ENCODE peak calls at places on chromosome X, in eight cellular contexts. L, N, P, Z, K, G, J and O are unnamed samples. For H3K4me1 and H3K36me3, the result is how much of the 10 kb centered on the place peaks cover.

GRCh38 chrX:143058096-143058495 is 32.4 kb downstream of the SPANXN4 start:
- DNase-seq in P (no peak), K (no peak), G (no peak), N (no peak), Z (no peak), J (no peak), L (no peak), O (no peak)

GRCh38 chrX:3939967-3940610 is 226.6 kb upstream of the PRKX start:
- DNase-seq in P (no peak), L (peak), N (peak), G (no peak), Z (peak), K (no peak), J (no peak), O (no peak)

GRCh38 chrX:152847281-152847680 is 16.4 kb downstream of the NSDHL start:
- DNase-seq in P (no peak), J (no peak), N (no peak), L (no peak), G (no peak), Z (no peak), K (no peak), O (no peak)

GRCh38 chrX:9913041-9913440 is 54.1 kb upstream of the CLDN34 start:
- DNase-seq in N (no peak), J (no peak), Z (peak), P (no peak), L (peak), G (no peak), K (no peak), O (no peak)

GRCh38 chrX:9137152-9137551 is 103.2 kb upstream of the FAM9B start:
- DNase-seq in K (no peak), J (no peak), G (no peak), Z (no peak), P (no peak), N (no peak), L (no peak), O (no peak)

GRCh38 chrX:129755779-129756650 is 17.2 kb downstream of the XPNPEP2 start:
- DNase-seq in K (peak), N (peak), J (no peak), P (no peak), G (no peak), Z (no peak), L (no peak), O (no peak)

GRCh38 chrX:133897593-133898163 is 87.7 kb downstream of the GPC3 start:
- DNase-seq in Z (no peak), L (no peak), P (no peak), N (no peak), K (no peak), J (no peak), G (no peak), O (no peak)

GRCh38 chrX:46710425-46710824 is 48.5 kb downstream of the SLC9A7 start:
- DNase-seq in N (no peak), P (no peak), K (no peak), Z (peak), J (no peak), G (no peak), L (peak), O (no peak)

GRCh38 chrX:143571521-143571920 is 54.2 kb upstream of the SPANXN3 start:
- DNase-seq in L (no peak), G (no peak), J (no peak), N (no peak), P (no peak), K (no peak), Z (no peak), O (no peak)

GRCh38 chrX:80423744-80424143 is 3.5 kb downstream of the TENT5D start:
- DNase-seq in G (no peak), Z (no peak), K (no peak), J (no peak), P (no peak), N (no peak), L (no peak), O (no peak)

GRCh38 chrX:80420147-80420546 is at the start of gene TENT5D:
- DNase-seq in J (no peak), P (no peak), L (no peak), N (no peak), Z (no peak), G (no peak), K (no peak), O (no peak)

DNA sequence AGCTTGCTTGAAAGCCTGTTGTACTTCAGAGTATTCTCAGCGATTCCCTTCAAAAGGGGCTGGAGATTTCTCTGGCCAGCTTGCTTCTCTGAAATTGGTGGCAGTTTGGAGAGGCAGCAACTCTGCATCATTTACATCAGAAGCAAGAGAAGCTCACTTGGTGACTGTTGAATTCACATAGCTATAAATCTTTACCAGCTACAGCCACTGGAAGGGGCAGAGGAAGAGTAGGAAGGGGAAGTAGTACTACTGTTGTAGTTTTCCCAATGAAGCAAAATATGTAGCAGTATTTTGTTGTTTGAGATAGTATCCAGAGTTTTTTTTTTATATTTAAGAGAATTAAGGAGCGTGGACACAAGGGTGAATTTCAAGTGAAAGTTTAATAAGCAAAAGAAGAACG is 2.8 kb downstream of the TENT5D start:
- DNase-seq in J (no peak), N (no peak), G (no peak), L (no peak), P (no peak), Z (no peak), K (no peak), O (no peak)
- H3K4me3 ChIP-seq in J (no peak), N (no peak), G (no peak), L (no peak), P (no peak), Z (no peak), K (no peak), O (no peak)

GRCh38 chrX:2712890-2713860 is 22.1 kb downstream of the CD99 start:
- DNase-seq in P (no peak), K (peak), Z (no peak), J (no peak), L (no peak), N (no peak), G (no peak), O (no peak)

GRCh38 chrX:2710041-2710471 is 19.0 kb downstream of the CD99 start:
- DNase-seq in P (no peak), Z (peak), J (no peak), K (no peak), L (peak), G (no peak), N (no peak), O (no peak)

GRCh38 chrX:2712428-2712827 is 21.3 kb downstream of the CD99 start:
- DNase-seq in K (no peak), J (no peak), L (no peak), G (no peak), N (no peak), Z (no peak), P (no peak), O (no peak)

GRCh38 chrX:2710496-2710895 is 19.4 kb downstream of the CD99 start:
- DNase-seq in J (no peak), Z (no peak), L (peak), G (no peak), K (no peak), N (no peak), P (no peak), O (no peak)

DNA sequence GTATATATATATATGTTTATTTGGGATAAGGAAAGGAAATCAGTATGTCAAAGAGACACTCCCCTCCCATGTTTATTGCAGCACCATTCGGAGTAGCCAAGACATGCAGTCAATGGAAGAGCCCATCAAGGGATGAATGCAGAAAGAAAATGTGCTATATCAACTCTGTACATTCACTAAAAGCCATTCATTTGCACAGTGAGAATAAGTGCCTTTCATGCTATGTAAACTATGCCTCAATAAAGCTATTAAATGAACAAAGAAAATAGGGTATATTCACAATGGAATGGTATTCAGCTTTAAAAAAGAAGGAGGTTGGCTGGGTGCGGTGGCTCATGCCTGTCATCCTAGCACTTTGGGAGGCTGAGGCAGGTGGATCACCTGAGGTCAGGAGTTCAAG is 20.3 kb downstream of the CD99 start:
- DNase-seq in Z (no peak), N (no peak), K (no peak), J (no peak), L (no peak), P (no peak), G (no peak), O (no peak)
- H3K4me1 ChIP-seq in Z (under half), N (under half), K (under half), J (under half), L (under half), P (half or more), G (under half), O (half or more)

GRCh38 chrX:16665089-16665488 is 15.1 kb downstream of the S100G start:
- DNase-seq in Z (peak), K (no peak), P (no peak), L (peak), N (no peak), G (no peak), J (no peak), O (no peak)
- H3K36me3 ChIP-seq in Z (under half), K (under half), P (under half), L (under half), N (under half), G (under half), J (under half), O (under half)

GRCh38 chrX:40004916-40005289 is 92.9 kb downstream of the BCOR start:
- DNase-seq in G (no peak), P (no peak), J (no peak), Z (no peak), N (no peak), K (no peak), L (no peak), O (no peak)
- H3K4me3 ChIP-seq in G (no peak), P (peak), J (no peak), Z (no peak), N (no peak), K (no peak), L (no peak), O (no peak)

DNA sequence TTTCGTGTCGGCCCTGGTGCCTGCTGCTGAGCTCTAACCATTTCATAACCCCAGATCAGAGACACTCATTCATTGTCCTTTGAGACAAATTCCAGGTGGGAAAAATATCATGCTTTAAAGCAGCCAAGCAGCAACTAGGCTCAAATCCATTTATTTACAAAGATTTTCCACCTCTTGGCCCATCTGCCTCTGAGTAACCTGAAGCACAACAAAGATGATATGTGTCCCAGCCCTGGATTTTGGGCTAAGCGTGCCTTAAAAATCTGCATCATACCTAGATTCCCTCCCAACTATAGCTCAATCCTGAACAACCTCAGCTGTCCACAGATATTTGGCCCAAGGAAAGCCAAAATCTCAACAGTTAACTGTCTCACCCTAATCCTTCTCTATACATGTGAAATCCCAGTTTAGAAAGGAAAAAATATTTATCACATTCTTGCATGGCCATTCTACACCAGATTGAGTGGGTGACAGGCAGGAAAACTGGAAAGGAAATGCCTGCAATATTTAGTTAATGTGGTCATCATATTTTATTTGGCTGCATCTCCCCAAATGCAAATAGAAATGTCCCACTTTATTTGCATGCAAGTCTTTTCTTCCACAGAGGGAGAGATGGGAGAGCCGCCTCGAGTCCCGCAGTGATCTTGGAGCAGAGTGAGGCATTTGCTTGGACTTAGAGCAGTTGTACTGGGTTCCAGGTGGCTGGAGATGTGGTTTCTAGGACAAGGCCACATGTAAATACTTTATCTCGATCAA is 146.4 kb upstream of the EOLA2 start:
- DNase-seq in N (no peak), J (no peak), Z (peak), K (no peak), L (peak), P (no peak), G (no peak), O (no peak)
- H3K4me1 ChIP-seq in N (under half), J (under half), Z (under half), K (under half), L (under half), P (under half), G (under half), O (under half)

DNA sequence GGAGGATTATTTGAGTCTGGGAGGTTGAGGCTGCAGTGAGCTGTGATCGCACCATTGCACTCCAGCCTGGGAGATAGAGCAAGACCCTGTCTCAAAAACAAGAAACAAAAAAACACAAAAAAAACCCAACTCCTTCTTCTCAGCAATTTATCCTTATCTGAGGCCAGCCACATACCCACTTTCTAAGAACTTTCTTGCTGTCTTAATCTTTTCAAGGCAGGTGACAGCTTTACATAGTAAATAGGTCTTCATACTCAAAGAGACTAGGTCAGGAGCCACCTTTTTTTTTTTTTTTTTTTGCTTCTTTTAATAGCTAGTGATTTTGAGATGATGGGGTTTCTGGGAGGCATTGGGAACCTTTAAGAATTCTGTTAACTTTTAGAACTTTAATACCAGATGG is 26.1 kb upstream of the ZCCHC13 start:
- DNase-seq in L (no peak), Z (no peak), K (no peak), J (no peak), N (no peak), P (no peak), G (no peak), O (no peak)
- H3K36me3 ChIP-seq in L (under half), Z (under half), K (under half), J (half or more), N (half or more), P (half or more), G (under half), O (under half)

GRCh38 chrX:118974908-118975671 is 672 bp downstream of the LONRF3 start:
- DNase-seq in P (peak), Z (no peak), N (peak), L (no peak), K (peak), G (peak), J (peak), O (peak)
- H3K4me3 ChIP-seq in P (peak), Z (peak), N (peak), L (no peak), K (peak), G (peak), J (peak), O (peak)

DNA sequence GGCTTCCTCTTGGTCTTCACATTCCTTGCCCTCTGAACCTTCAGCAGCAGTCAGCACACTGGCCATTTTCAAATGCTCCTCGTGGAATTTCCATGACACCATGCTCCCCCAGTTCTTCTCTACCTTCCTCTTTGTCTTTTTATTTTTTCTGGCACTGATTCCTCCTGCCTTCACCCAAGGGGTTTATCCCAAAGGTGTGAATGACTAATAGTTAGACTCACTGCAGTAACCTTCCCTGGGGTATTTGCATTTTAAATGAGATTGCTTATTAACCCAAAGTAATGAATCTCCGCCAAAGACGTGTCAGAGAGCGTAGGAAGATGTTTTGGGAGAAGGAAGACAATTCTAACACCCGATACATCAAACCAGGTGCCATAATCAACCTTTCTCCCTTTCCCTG is 36.2 kb downstream of the CD40LG start:
- DNase-seq in K (no peak), P (no peak), N (no peak), Z (no peak), G (no peak), J (no peak), L (no peak), O (no peak)
- H3K4me1 ChIP-seq in K (under half), P (under half), N (half or more), Z (under half), G (under half), J (under half), L (under half), O (under half)

GRCh38 chrX:24069877-24070276 is 15.1 kb downstream of the EIF2S3 start:
- DNase-seq in J (no peak), L (no peak), Z (no peak), G (no peak), N (no peak), K (no peak), P (no peak), O (no peak)
- H3K36me3 ChIP-seq in J (half or more), L (half or more), Z (under half), G (under half), N (half or more), K (under half), P (half or more), O (under half)